ENCODE peak calls at places on chromosomes 1 and 21, in four cellular contexts. One of them, this sample, is unnamed.

GRCh38 chr1:175269151-175269550 is 76.6 kb upstream of the KIAA0040 start:
- DNase-seq in GM12878: no peak
- DNase-seq in K562: no peak
- DNase-seq in HepG2: no peak
- DNase-seq in this sample: no peak

GRCh38 chr1:41613646-41614592 is 129.4 kb upstream of the EDN2 start:
- DNase-seq in GM12878: no peak
- DNase-seq in K562: no peak
- DNase-seq in HepG2: no peak
- DNase-seq in this sample: no peak

GRCh38 chr1:53783056-53783455 is 44.1 kb upstream of the GLIS1 start:
- DNase-seq in GM12878: no peak
- DNase-seq in K562: no peak
- DNase-seq in HepG2: no peak
- DNase-seq in this sample: no peak

GRCh38 chr1:157542676-157543075 is 9.6 kb downstream of the FCRL5 start:
- DNase-seq in GM12878: no peak
- DNase-seq in K562: no peak
- DNase-seq in HepG2: no peak
- DNase-seq in this sample: no peak

GRCh38 chr1:86416343-86416742 is 7.6 kb upstream of the CLCA2 start:
- DNase-seq in GM12878: no peak
- DNase-seq in K562: no peak
- DNase-seq in HepG2: no peak
- DNase-seq in this sample: no peak

GRCh38 chr1:167439301-167439988 is 78.9 kb downstream of the CD247 start:
- DNase-seq in GM12878: no peak
- DNase-seq in K562: peak; percentile 64
- DNase-seq in HepG2: peak; percentile 20
- DNase-seq in this sample: no peak

GRCh38 chr21:44800971-44801467 is 601 bp downstream of the UBE2G2 start:
- DNase-seq in GM12878: no peak
- DNase-seq in K562: peak; percentile 72
- DNase-seq in HepG2: peak; percentile 44
- DNase-seq in this sample: peak; percentile 54

GRCh38 chr21:45318556-45319341 is 31.1 kb upstream of the POFUT2 start:
- DNase-seq in GM12878: no peak
- DNase-seq in K562: peak; percentile 84
- DNase-seq in HepG2: peak; percentile 94
- DNase-seq in this sample: no peak

GRCh38 chr1:11107541-11107940 is 7.9 kb upstream of the EXOSC10 start:
- DNase-seq in GM12878: no peak
- DNase-seq in K562: no peak
- DNase-seq in HepG2: no peak
- DNase-seq in this sample: no peak

GRCh38 chr21:35485364-35485763 is 436.3 kb upstream of the RUNX1 start:
- DNase-seq in GM12878: no peak
- DNase-seq in K562: peak; percentile 75
- DNase-seq in HepG2: no peak
- DNase-seq in this sample: no peak

DNA sequence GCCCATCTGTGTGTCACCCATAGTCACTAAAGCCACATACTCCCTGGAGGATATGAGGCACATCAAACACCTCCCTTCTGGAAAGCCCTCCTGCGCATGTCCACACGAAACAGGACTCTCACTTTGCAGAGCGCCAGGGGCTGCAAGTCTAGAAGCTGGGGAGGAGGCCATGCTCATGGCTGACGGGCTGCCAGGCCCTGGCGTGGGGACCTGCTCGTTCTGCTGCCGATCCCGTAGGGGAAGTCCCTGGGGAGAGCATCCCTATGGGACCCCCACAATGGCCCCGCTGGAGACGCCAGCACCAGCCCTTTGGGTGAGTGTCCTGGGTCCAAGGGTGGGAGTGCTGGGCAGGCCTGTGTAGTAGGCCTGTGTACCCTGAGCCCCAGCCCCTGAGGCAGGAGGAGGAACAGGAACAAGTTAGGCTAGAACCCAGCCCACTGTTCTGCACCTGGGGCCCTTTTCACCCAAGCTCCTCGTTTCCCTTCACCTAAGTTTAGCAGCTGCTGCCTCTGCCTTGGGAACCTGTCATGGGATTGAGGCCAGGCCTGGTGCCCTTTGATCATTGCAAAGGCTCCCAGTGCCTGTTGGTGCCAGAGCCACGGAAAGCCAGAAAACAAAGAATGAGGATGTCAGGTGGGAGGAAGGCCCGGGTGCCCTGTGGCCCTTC is 9.9 kb downstream of the FAM3B start:
- DNase-seq in GM12878: no peak
- DNase-seq in K562: no peak
- DNase-seq in HepG2: peak; percentile 56
- DNase-seq in this sample: no peak
- TF ChIP-seq FOXK2 in GM12878: no peak
- TF ChIP-seq FOXK2 in K562: no peak
- TF ChIP-seq FOXK2 in HepG2: no peak
- TF ChIP-seq FOXK2 in this sample: no peak

GRCh38 chr1:178393370-178393769 is 103.4 kb downstream of the CLEC20A start:
- DNase-seq in GM12878: no peak
- DNase-seq in K562: no peak
- DNase-seq in HepG2: no peak
- DNase-seq in this sample: no peak
- TF ChIP-seq FOXK2 in GM12878: no peak
- TF ChIP-seq FOXK2 in K562: no peak
- TF ChIP-seq FOXK2 in HepG2: no peak
- TF ChIP-seq FOXK2 in this sample: no peak

GRCh38 chr1:233719626-233720334 is 105.9 kb downstream of the KCNK1 start:
- DNase-seq in GM12878: no peak
- DNase-seq in K562: no peak
- DNase-seq in HepG2: no peak
- DNase-seq in this sample: no peak
- TF ChIP-seq FOXK2 in GM12878: no peak
- TF ChIP-seq FOXK2 in K562: no peak
- TF ChIP-seq FOXK2 in HepG2: no peak
- TF ChIP-seq FOXK2 in this sample: no peak

DNA sequence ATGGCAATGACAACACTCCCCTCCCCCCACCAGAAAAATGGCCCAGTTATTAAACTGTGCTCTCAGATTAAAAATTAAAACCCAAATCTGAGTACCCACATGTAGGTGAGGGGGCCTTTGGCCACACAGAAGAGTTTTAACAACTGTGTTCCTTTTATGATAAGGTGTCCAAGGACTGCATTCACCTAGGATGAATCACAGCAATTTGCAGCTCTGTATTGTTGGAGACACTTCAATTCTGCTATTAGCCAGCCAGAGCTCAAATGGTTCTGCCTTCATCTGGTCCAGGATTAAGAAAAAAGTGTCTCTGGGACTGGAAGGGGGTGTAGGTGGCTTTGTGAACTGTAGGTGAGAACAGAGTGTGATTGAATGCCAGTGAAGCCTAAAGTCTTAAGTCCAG is 43.3 kb upstream of the DIRAS3 start:
- DNase-seq in GM12878: no peak
- DNase-seq in K562: no peak
- DNase-seq in HepG2: no peak
- DNase-seq in this sample: no peak
- TF ChIP-seq FOXK2 in GM12878: no peak
- TF ChIP-seq FOXK2 in K562: no peak
- TF ChIP-seq FOXK2 in HepG2: no peak
- TF ChIP-seq FOXK2 in this sample: no peak

GRCh38 chr21:42039911-42040351 is 29.8 kb upstream of the ZBTB21 start:
- DNase-seq in GM12878: no peak
- DNase-seq in K562: no peak
- DNase-seq in HepG2: no peak
- DNase-seq in this sample: no peak
- TF ChIP-seq FOXK2 in GM12878: no peak
- TF ChIP-seq FOXK2 in K562: no peak
- TF ChIP-seq FOXK2 in HepG2: no peak
- TF ChIP-seq FOXK2 in this sample: no peak

DNA sequence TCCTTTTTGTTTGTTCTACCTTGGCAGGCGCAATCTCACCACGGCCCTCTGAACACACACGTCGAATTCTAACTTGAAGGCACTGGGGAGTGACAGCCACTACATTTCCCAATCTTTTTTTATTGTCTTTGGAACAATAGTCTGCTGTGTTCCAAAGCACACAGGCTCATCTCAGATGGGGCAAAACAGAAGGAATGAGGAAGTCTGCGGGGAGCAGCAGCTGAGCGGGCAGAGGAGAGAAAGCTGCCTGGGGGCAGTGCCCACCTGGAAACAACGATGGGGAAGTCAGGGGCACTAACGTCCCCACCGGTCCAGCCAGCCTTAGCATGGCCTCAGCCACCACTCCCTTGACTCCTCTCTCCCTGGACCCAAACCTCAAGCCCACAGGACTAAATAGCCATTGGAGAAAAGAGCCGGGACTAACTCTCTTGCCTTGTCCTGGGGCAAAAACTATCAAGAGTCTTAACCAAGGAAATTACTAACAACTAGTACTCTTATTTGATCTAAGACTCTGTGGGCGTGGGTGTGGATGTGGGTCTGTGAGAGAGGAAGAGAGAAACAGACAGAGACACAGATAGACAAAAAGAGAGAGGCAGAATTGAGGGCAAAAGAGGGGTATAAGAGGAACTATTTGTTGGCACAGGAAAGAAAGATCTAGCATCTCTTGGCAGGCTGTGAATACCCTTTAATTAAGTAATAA is 34.2 kb downstream of the SYF2 start:
- DNase-seq in GM12878: no peak
- DNase-seq in K562: no peak
- DNase-seq in HepG2: peak; percentile 82
- DNase-seq in this sample: no peak
- TF ChIP-seq FOXK2 in GM12878: no peak
- TF ChIP-seq FOXK2 in K562: no peak
- TF ChIP-seq FOXK2 in HepG2: no peak
- TF ChIP-seq FOXK2 in this sample: no peak

This sample was measured in HEK293T.